ENCODE peak calls at places on chromosomes 16 and 17, in nine cellular contexts. One of them, this sample, is unnamed.

GRCh38 chr16:47524007-47524405 is 62.9 kb downstream of the PHKB start:
- DNase-seq in ascending aorta: no peak
- DNase-seq in activated T-helper 9 cell treated with anti-CD3 and anti-CD28 coated beads, Interleukin-2, amount 50 U/mL, for 16 hours: no peak
- DNase-seq in SK-MEL-5: no peak
- DNase-seq in memory B cell: no peak
- DNase-seq in stimulated activated naive CD8-positive, alpha-beta T cell treated with anti-CD3 and anti-CD28 coated beads, Interleukin-15, amount 100 ng/mL, for 72 hours: no peak
- DNase-seq in adipocyte: no peak
- DNase-seq in mesothelial cell of epicardium: no peak
- DNase-seq in AG09309: no peak
- DNase-seq in this sample: no peak

GRCh38 chr17:879546-879945 is 97.4 kb downstream of the MRM3 start:
- DNase-seq in ascending aorta: peak
- DNase-seq in activated T-helper 9 cell treated with anti-CD3 and anti-CD28 coated beads, Interleukin-2, amount 50 U/mL, for 16 hours: peak
- DNase-seq in SK-MEL-5: peak
- DNase-seq in memory B cell: peak
- DNase-seq in stimulated activated naive CD8-positive, alpha-beta T cell treated with anti-CD3 and anti-CD28 coated beads, Interleukin-15, amount 100 ng/mL, for 72 hours: peak
- DNase-seq in adipocyte: peak
- DNase-seq in mesothelial cell of epicardium: peak
- DNase-seq in AG09309: no peak
- DNase-seq in this sample: peak

GRCh38 chr16:46801428-46802049 is 29.4 kb downstream of the C16orf87 start:
- DNase-seq in ascending aorta: no peak
- DNase-seq in activated T-helper 9 cell treated with anti-CD3 and anti-CD28 coated beads, Interleukin-2, amount 50 U/mL, for 16 hours: no peak
- DNase-seq in SK-MEL-5: peak
- DNase-seq in memory B cell: no peak
- DNase-seq in stimulated activated naive CD8-positive, alpha-beta T cell treated with anti-CD3 and anti-CD28 coated beads, Interleukin-15, amount 100 ng/mL, for 72 hours: no peak
- DNase-seq in adipocyte: peak
- DNase-seq in mesothelial cell of epicardium: no peak
- DNase-seq in AG09309: no peak
- DNase-seq in this sample: no peak

GRCh38 chr17:7627250-7628121 is at the start of gene SAT2:
- DNase-seq in ascending aorta: peak
- DNase-seq in activated T-helper 9 cell treated with anti-CD3 and anti-CD28 coated beads, Interleukin-2, amount 50 U/mL, for 16 hours: peak
- DNase-seq in SK-MEL-5: peak
- DNase-seq in memory B cell: peak
- DNase-seq in stimulated activated naive CD8-positive, alpha-beta T cell treated with anti-CD3 and anti-CD28 coated beads, Interleukin-15, amount 100 ng/mL, for 72 hours: peak
- DNase-seq in adipocyte: peak
- DNase-seq in mesothelial cell of epicardium: peak
- DNase-seq in AG09309: peak
- DNase-seq in this sample: peak

GRCh38 chr17:74274060-74274702 is at the start of gene DNAI2:
- DNase-seq in ascending aorta: no peak
- DNase-seq in activated T-helper 9 cell treated with anti-CD3 and anti-CD28 coated beads, Interleukin-2, amount 50 U/mL, for 16 hours: peak
- DNase-seq in SK-MEL-5: no peak
- DNase-seq in memory B cell: no peak
- DNase-seq in stimulated activated naive CD8-positive, alpha-beta T cell treated with anti-CD3 and anti-CD28 coated beads, Interleukin-15, amount 100 ng/mL, for 72 hours: no peak
- DNase-seq in adipocyte: no peak
- DNase-seq in mesothelial cell of epicardium: no peak
- DNase-seq in AG09309: no peak
- DNase-seq in this sample: no peak

GRCh38 chr16:20879175-20880053 is 20.7 kb downstream of the DCUN1D3 start:
- DNase-seq in ascending aorta: no peak
- DNase-seq in activated T-helper 9 cell treated with anti-CD3 and anti-CD28 coated beads, Interleukin-2, amount 50 U/mL, for 16 hours: no peak
- DNase-seq in SK-MEL-5: no peak
- DNase-seq in memory B cell: no peak
- DNase-seq in stimulated activated naive CD8-positive, alpha-beta T cell treated with anti-CD3 and anti-CD28 coated beads, Interleukin-15, amount 100 ng/mL, for 72 hours: no peak
- DNase-seq in adipocyte: no peak
- DNase-seq in mesothelial cell of epicardium: no peak
- DNase-seq in AG09309: no peak
- DNase-seq in this sample: no peak

GRCh38 chr16:84559311-84559932 is 55.0 kb upstream of the MEAK7 start:
- DNase-seq in ascending aorta: no peak
- DNase-seq in activated T-helper 9 cell treated with anti-CD3 and anti-CD28 coated beads, Interleukin-2, amount 50 U/mL, for 16 hours: no peak
- DNase-seq in SK-MEL-5: no peak
- DNase-seq in memory B cell: no peak
- DNase-seq in stimulated activated naive CD8-positive, alpha-beta T cell treated with anti-CD3 and anti-CD28 coated beads, Interleukin-15, amount 100 ng/mL, for 72 hours: no peak
- DNase-seq in adipocyte: no peak
- DNase-seq in mesothelial cell of epicardium: no peak
- DNase-seq in AG09309: no peak
- DNase-seq in this sample: no peak

GRCh38 chr17:80793851-80794267 is 197.8 kb upstream of the CHMP6 start:
- DNase-seq in ascending aorta: no peak
- DNase-seq in activated T-helper 9 cell treated with anti-CD3 and anti-CD28 coated beads, Interleukin-2, amount 50 U/mL, for 16 hours: no peak
- DNase-seq in SK-MEL-5: no peak
- DNase-seq in memory B cell: no peak
- DNase-seq in stimulated activated naive CD8-positive, alpha-beta T cell treated with anti-CD3 and anti-CD28 coated beads, Interleukin-15, amount 100 ng/mL, for 72 hours: no peak
- DNase-seq in adipocyte: peak
- DNase-seq in mesothelial cell of epicardium: no peak
- DNase-seq in AG09309: no peak
- DNase-seq in this sample: no peak

GRCh38 chr16:30867747-30868146 is 26.1 kb downstream of the BCL7C start:
- DNase-seq in ascending aorta: no peak
- DNase-seq in activated T-helper 9 cell treated with anti-CD3 and anti-CD28 coated beads, Interleukin-2, amount 50 U/mL, for 16 hours: no peak
- DNase-seq in SK-MEL-5: peak
- DNase-seq in memory B cell: no peak
- DNase-seq in stimulated activated naive CD8-positive, alpha-beta T cell treated with anti-CD3 and anti-CD28 coated beads, Interleukin-15, amount 100 ng/mL, for 72 hours: no peak
- DNase-seq in adipocyte: no peak
- DNase-seq in mesothelial cell of epicardium: no peak
- DNase-seq in AG09309: no peak
- DNase-seq in this sample: no peak

GRCh38 chr16:17403859-17404545 is 66.8 kb downstream of the XYLT1 start:
- DNase-seq in ascending aorta: no peak
- DNase-seq in activated T-helper 9 cell treated with anti-CD3 and anti-CD28 coated beads, Interleukin-2, amount 50 U/mL, for 16 hours: no peak
- DNase-seq in SK-MEL-5: peak
- DNase-seq in memory B cell: no peak
- DNase-seq in stimulated activated naive CD8-positive, alpha-beta T cell treated with anti-CD3 and anti-CD28 coated beads, Interleukin-15, amount 100 ng/mL, for 72 hours: no peak
- DNase-seq in adipocyte: no peak
- DNase-seq in mesothelial cell of epicardium: no peak
- DNase-seq in AG09309: no peak
- DNase-seq in this sample: no peak

GRCh38 chr17:28247671-28248556 is 71.1 kb upstream of the TMEM97 start:
- DNase-seq in ascending aorta: no peak
- DNase-seq in activated T-helper 9 cell treated with anti-CD3 and anti-CD28 coated beads, Interleukin-2, amount 50 U/mL, for 16 hours: no peak
- DNase-seq in SK-MEL-5: no peak
- DNase-seq in memory B cell: no peak
- DNase-seq in stimulated activated naive CD8-positive, alpha-beta T cell treated with anti-CD3 and anti-CD28 coated beads, Interleukin-15, amount 100 ng/mL, for 72 hours: no peak
- DNase-seq in adipocyte: no peak
- DNase-seq in mesothelial cell of epicardium: no peak
- DNase-seq in AG09309: no peak
- DNase-seq in this sample: no peak

GRCh38 chr16:56632160-56632847 is at the start of gene MT1M:
- DNase-seq in ascending aorta: peak
- DNase-seq in activated T-helper 9 cell treated with anti-CD3 and anti-CD28 coated beads, Interleukin-2, amount 50 U/mL, for 16 hours: no peak
- DNase-seq in SK-MEL-5: no peak
- DNase-seq in memory B cell: no peak
- DNase-seq in stimulated activated naive CD8-positive, alpha-beta T cell treated with anti-CD3 and anti-CD28 coated beads, Interleukin-15, amount 100 ng/mL, for 72 hours: no peak
- DNase-seq in adipocyte: no peak
- DNase-seq in mesothelial cell of epicardium: no peak
- DNase-seq in AG09309: no peak
- DNase-seq in this sample: no peak

GRCh38 chr17:49739662-49740271 is 24.2 kb downstream of the FAM117A start:
- DNase-seq in ascending aorta: peak
- DNase-seq in activated T-helper 9 cell treated with anti-CD3 and anti-CD28 coated beads, Interleukin-2, amount 50 U/mL, for 16 hours: peak
- DNase-seq in SK-MEL-5: no peak
- DNase-seq in memory B cell: peak
- DNase-seq in stimulated activated naive CD8-positive, alpha-beta T cell treated with anti-CD3 and anti-CD28 coated beads, Interleukin-15, amount 100 ng/mL, for 72 hours: peak
- DNase-seq in adipocyte: no peak
- DNase-seq in mesothelial cell of epicardium: no peak
- DNase-seq in AG09309: no peak
- DNase-seq in this sample: peak

GRCh38 chr17:45953561-45953960 is 45.5 kb upstream of the STH start:
- DNase-seq in ascending aorta: no peak
- DNase-seq in activated T-helper 9 cell treated with anti-CD3 and anti-CD28 coated beads, Interleukin-2, amount 50 U/mL, for 16 hours: no peak
- DNase-seq in SK-MEL-5: no peak
- DNase-seq in memory B cell: no peak
- DNase-seq in stimulated activated naive CD8-positive, alpha-beta T cell treated with anti-CD3 and anti-CD28 coated beads, Interleukin-15, amount 100 ng/mL, for 72 hours: no peak
- DNase-seq in adipocyte: no peak
- DNase-seq in mesothelial cell of epicardium: no peak
- DNase-seq in AG09309: no peak
- DNase-seq in this sample: no peak

GRCh38 chr17:52287611-52288010 is 129.1 kb upstream of the CA10 start:
- DNase-seq in ascending aorta: no peak
- DNase-seq in activated T-helper 9 cell treated with anti-CD3 and anti-CD28 coated beads, Interleukin-2, amount 50 U/mL, for 16 hours: no peak
- DNase-seq in SK-MEL-5: no peak
- DNase-seq in memory B cell: no peak
- DNase-seq in stimulated activated naive CD8-positive, alpha-beta T cell treated with anti-CD3 and anti-CD28 coated beads, Interleukin-15, amount 100 ng/mL, for 72 hours: no peak
- DNase-seq in adipocyte: no peak
- DNase-seq in mesothelial cell of epicardium: no peak
- DNase-seq in AG09309: no peak
- DNase-seq in this sample: no peak

GRCh38 chr16:67547423-67548264 is 14.7 kb upstream of the CTCF start:
- DNase-seq in ascending aorta: no peak
- DNase-seq in activated T-helper 9 cell treated with anti-CD3 and anti-CD28 coated beads, Interleukin-2, amount 50 U/mL, for 16 hours: no peak
- DNase-seq in SK-MEL-5: no peak
- DNase-seq in memory B cell: peak
- DNase-seq in stimulated activated naive CD8-positive, alpha-beta T cell treated with anti-CD3 and anti-CD28 coated beads, Interleukin-15, amount 100 ng/mL, for 72 hours: no peak
- DNase-seq in adipocyte: no peak
- DNase-seq in mesothelial cell of epicardium: no peak
- DNase-seq in AG09309: no peak
- DNase-seq in this sample: no peak

GRCh38 chr17:58330997-58331814 is 2.6 kb upstream of the TSPOAP1 start:
- DNase-seq in ascending aorta: no peak
- DNase-seq in activated T-helper 9 cell treated with anti-CD3 and anti-CD28 coated beads, Interleukin-2, amount 50 U/mL, for 16 hours: peak
- DNase-seq in SK-MEL-5: no peak
- DNase-seq in memory B cell: no peak
- DNase-seq in stimulated activated naive CD8-positive, alpha-beta T cell treated with anti-CD3 and anti-CD28 coated beads, Interleukin-15, amount 100 ng/mL, for 72 hours: peak
- DNase-seq in adipocyte: no peak
- DNase-seq in mesothelial cell of epicardium: no peak
- DNase-seq in AG09309: no peak
- DNase-seq in this sample: peak

GRCh38 chr16:11560701-11561439 is 25.8 kb downstream of the LITAF start:
- DNase-seq in ascending aorta: peak
- DNase-seq in activated T-helper 9 cell treated with anti-CD3 and anti-CD28 coated beads, Interleukin-2, amount 50 U/mL, for 16 hours: peak
- DNase-seq in SK-MEL-5: no peak
- DNase-seq in memory B cell: no peak
- DNase-seq in stimulated activated naive CD8-positive, alpha-beta T cell treated with anti-CD3 and anti-CD28 coated beads, Interleukin-15, amount 100 ng/mL, for 72 hours: peak
- DNase-seq in adipocyte: peak
- DNase-seq in mesothelial cell of epicardium: no peak
- DNase-seq in AG09309: no peak
- DNase-seq in this sample: peak

GRCh38 chr17:34006126-34006525 is 249.0 kb upstream of the CCL2 start:
- DNase-seq in ascending aorta: no peak
- DNase-seq in activated T-helper 9 cell treated with anti-CD3 and anti-CD28 coated beads, Interleukin-2, amount 50 U/mL, for 16 hours: no peak
- DNase-seq in SK-MEL-5: no peak
- DNase-seq in memory B cell: no peak
- DNase-seq in stimulated activated naive CD8-positive, alpha-beta T cell treated with anti-CD3 and anti-CD28 coated beads, Interleukin-15, amount 100 ng/mL, for 72 hours: no peak
- DNase-seq in adipocyte: no peak
- DNase-seq in mesothelial cell of epicardium: no peak
- DNase-seq in AG09309: no peak
- DNase-seq in this sample: no peak

GRCh38 chr16:9159839-9160550 is 68.6 kb downstream of the HAPSTR1 start:
- DNase-seq in ascending aorta: no peak
- DNase-seq in activated T-helper 9 cell treated with anti-CD3 and anti-CD28 coated beads, Interleukin-2, amount 50 U/mL, for 16 hours: no peak
- DNase-seq in SK-MEL-5: peak
- DNase-seq in memory B cell: no peak
- DNase-seq in stimulated activated naive CD8-positive, alpha-beta T cell treated with anti-CD3 and anti-CD28 coated beads, Interleukin-15, amount 100 ng/mL, for 72 hours: peak
- DNase-seq in adipocyte: peak
- DNase-seq in mesothelial cell of epicardium: peak
- DNase-seq in AG09309: no peak
- DNase-seq in this sample: peak

GRCh38 chr17:81727324-81728031 is 15.4 kb downstream of the SLC25A10 start:
- DNase-seq in ascending aorta: no peak
- DNase-seq in activated T-helper 9 cell treated with anti-CD3 and anti-CD28 coated beads, Interleukin-2, amount 50 U/mL, for 16 hours: no peak
- DNase-seq in SK-MEL-5: no peak
- DNase-seq in memory B cell: no peak
- DNase-seq in stimulated activated naive CD8-positive, alpha-beta T cell treated with anti-CD3 and anti-CD28 coated beads, Interleukin-15, amount 100 ng/mL, for 72 hours: no peak
- DNase-seq in adipocyte: no peak
- DNase-seq in mesothelial cell of epicardium: no peak
- DNase-seq in AG09309: no peak
- DNase-seq in this sample: no peak

GRCh38 chr16:61684566-61684965 is 351.7 kb downstream of the CDH8 start:
- DNase-seq in ascending aorta: no peak
- DNase-seq in activated T-helper 9 cell treated with anti-CD3 and anti-CD28 coated beads, Interleukin-2, amount 50 U/mL, for 16 hours: no peak
- DNase-seq in SK-MEL-5: no peak
- DNase-seq in memory B cell: no peak
- DNase-seq in stimulated activated naive CD8-positive, alpha-beta T cell treated with anti-CD3 and anti-CD28 coated beads, Interleukin-15, amount 100 ng/mL, for 72 hours: no peak
- DNase-seq in adipocyte: no peak
- DNase-seq in mesothelial cell of epicardium: no peak
- DNase-seq in AG09309: no peak
- DNase-seq in this sample: no peak

GRCh38 chr16:324451-325334 is 27.8 kb downstream of the AXIN1 start:
- DNase-seq in ascending aorta: no peak
- DNase-seq in activated T-helper 9 cell treated with anti-CD3 and anti-CD28 coated beads, Interleukin-2, amount 50 U/mL, for 16 hours: peak
- DNase-seq in SK-MEL-5: no peak
- DNase-seq in memory B cell: peak
- DNase-seq in stimulated activated naive CD8-positive, alpha-beta T cell treated with anti-CD3 and anti-CD28 coated beads, Interleukin-15, amount 100 ng/mL, for 72 hours: peak
- DNase-seq in adipocyte: no peak
- DNase-seq in mesothelial cell of epicardium: no peak
- DNase-seq in AG09309: no peak
- DNase-seq in this sample: no peak

GRCh38 chr17:32488604-32489180 is 1.9 kb downstream of the CDK5R1 start:
- DNase-seq in ascending aorta: no peak
- DNase-seq in activated T-helper 9 cell treated with anti-CD3 and anti-CD28 coated beads, Interleukin-2, amount 50 U/mL, for 16 hours: no peak
- DNase-seq in SK-MEL-5: no peak
- DNase-seq in memory B cell: no peak
- DNase-seq in stimulated activated naive CD8-positive, alpha-beta T cell treated with anti-CD3 and anti-CD28 coated beads, Interleukin-15, amount 100 ng/mL, for 72 hours: no peak
- DNase-seq in adipocyte: no peak
- DNase-seq in mesothelial cell of epicardium: no peak
- DNase-seq in AG09309: no peak
- DNase-seq in this sample: no peak